ENCODE peak calls at places on chromosomes 4 and X, in five cellular contexts. One of them, this sample, is unnamed. For H3K4me1, the result is how much of the 10 kb centered on the place peaks cover.

GRCh38 chr4:41865981-41866798 is 69.0 kb upstream of the TMEM33 start:
- DNase-seq in effector memory CD4-positive, alpha-beta T cell: no peak
- DNase-seq in right cardiac atrium: no peak
- DNase-seq in Caco-2: no peak
- DNase-seq in Peyer's patch: no peak
- DNase-seq in this sample: no peak

GRCh38 chr4:114922582-114922912 is 190.9 kb downstream of the NDST4 start:
- DNase-seq in Caco-2: no peak
- DNase-seq in right cardiac atrium: no peak
- DNase-seq in Peyer's patch: no peak
- DNase-seq in effector memory CD4-positive, alpha-beta T cell: no peak
- DNase-seq in this sample: no peak

GRCh38 chr4:32142075-32142474 is 1421.9 kb downstream of the PCDH7 start:
- DNase-seq in Caco-2: no peak
- DNase-seq in right cardiac atrium: no peak
- DNase-seq in effector memory CD4-positive, alpha-beta T cell: no peak
- DNase-seq in Peyer's patch: no peak
- DNase-seq in this sample: no peak

GRCh38 chr4:15754323-15754722 is 23.8 kb upstream of the CD38 start:
- DNase-seq in right cardiac atrium: no peak
- DNase-seq in Peyer's patch: peak
- DNase-seq in effector memory CD4-positive, alpha-beta T cell: peak
- DNase-seq in Caco-2: no peak
- DNase-seq in this sample: no peak

GRCh38 chr4:138448169-138448568 is 206.0 kb upstream of the SLC7A11 start:
- DNase-seq in effector memory CD4-positive, alpha-beta T cell: no peak
- DNase-seq in right cardiac atrium: no peak
- DNase-seq in Caco-2: no peak
- DNase-seq in Peyer's patch: no peak
- DNase-seq in this sample: no peak

GRCh38 chr4:30720021-30720655 is at the start of gene PCDH7:
- DNase-seq in right cardiac atrium: peak
- DNase-seq in effector memory CD4-positive, alpha-beta T cell: no peak
- DNase-seq in Peyer's patch: no peak
- DNase-seq in Caco-2: peak
- DNase-seq in this sample: peak

GRCh38 chrX:45852884-45853283 is 652.2 kb upstream of the DIPK2B start:
- DNase-seq in effector memory CD4-positive, alpha-beta T cell: no peak
- DNase-seq in right cardiac atrium: no peak
- DNase-seq in Caco-2: no peak
- DNase-seq in Peyer's patch: no peak
- DNase-seq in this sample: no peak

GRCh38 chrX:104172121-104172520 is 5.9 kb downstream of the FAM199X start:
- DNase-seq in right cardiac atrium: no peak
- DNase-seq in Peyer's patch: no peak
- DNase-seq in Caco-2: no peak
- DNase-seq in effector memory CD4-positive, alpha-beta T cell: no peak
- DNase-seq in this sample: no peak

GRCh38 chrX:43349363-43349762 is 306.7 kb upstream of the MAOA start:
- DNase-seq in effector memory CD4-positive, alpha-beta T cell: no peak
- DNase-seq in Peyer's patch: no peak
- DNase-seq in Caco-2: peak
- DNase-seq in right cardiac atrium: no peak
- DNase-seq in this sample: peak

GRCh38 chrX:132435222-132435621 is 53.6 kb downstream of the MBNL3 start:
- DNase-seq in Caco-2: no peak
- DNase-seq in right cardiac atrium: no peak
- DNase-seq in Peyer's patch: no peak
- DNase-seq in effector memory CD4-positive, alpha-beta T cell: no peak
- DNase-seq in this sample: no peak

GRCh38 chrX:41177297-41177696 is 92.1 kb downstream of the USP9X start:
- DNase-seq in effector memory CD4-positive, alpha-beta T cell: no peak
- DNase-seq in Caco-2: no peak
- DNase-seq in right cardiac atrium: no peak
- DNase-seq in Peyer's patch: no peak
- DNase-seq in this sample: no peak

GRCh38 chr4:84258905-84259830 is 239.9 kb downstream of the NKX6-1 start:
- DNase-seq in Peyer's patch: no peak
- DNase-seq in Caco-2: peak
- DNase-seq in right cardiac atrium: no peak
- DNase-seq in effector memory CD4-positive, alpha-beta T cell: no peak
- DNase-seq in this sample: no peak

GRCh38 chrX:39504227-39504626 is 593.5 kb downstream of the BCOR start:
- DNase-seq in effector memory CD4-positive, alpha-beta T cell: no peak
- DNase-seq in right cardiac atrium: no peak
- DNase-seq in Peyer's patch: no peak
- DNase-seq in Caco-2: no peak
- DNase-seq in this sample: no peak

GRCh38 chr4:2790583-2791517 is 2.0 kb upstream of the SH3BP2 start:
- DNase-seq in effector memory CD4-positive, alpha-beta T cell: no peak
- DNase-seq in Caco-2: no peak
- DNase-seq in right cardiac atrium: peak
- DNase-seq in Peyer's patch: peak
- DNase-seq in this sample: no peak

GRCh38 chr4:2789801-2790582 is 2.9 kb upstream of the SH3BP2 start:
- DNase-seq in Peyer's patch: no peak
- DNase-seq in effector memory CD4-positive, alpha-beta T cell: no peak
- DNase-seq in Caco-2: no peak
- DNase-seq in right cardiac atrium: no peak
- DNase-seq in this sample: no peak

GRCh38 chr4:2792396-2792710 is 532 bp upstream of the SH3BP2 start:
- DNase-seq in effector memory CD4-positive, alpha-beta T cell: no peak
- DNase-seq in right cardiac atrium: no peak
- DNase-seq in Caco-2: no peak
- DNase-seq in Peyer's patch: no peak
- DNase-seq in this sample: no peak

GRCh38 chr4:2792711-2793577 is at the start of gene SH3BP2:
- DNase-seq in Caco-2: peak
- DNase-seq in effector memory CD4-positive, alpha-beta T cell: peak
- DNase-seq in Peyer's patch: peak
- DNase-seq in right cardiac atrium: peak
- DNase-seq in this sample: no peak

DNA sequence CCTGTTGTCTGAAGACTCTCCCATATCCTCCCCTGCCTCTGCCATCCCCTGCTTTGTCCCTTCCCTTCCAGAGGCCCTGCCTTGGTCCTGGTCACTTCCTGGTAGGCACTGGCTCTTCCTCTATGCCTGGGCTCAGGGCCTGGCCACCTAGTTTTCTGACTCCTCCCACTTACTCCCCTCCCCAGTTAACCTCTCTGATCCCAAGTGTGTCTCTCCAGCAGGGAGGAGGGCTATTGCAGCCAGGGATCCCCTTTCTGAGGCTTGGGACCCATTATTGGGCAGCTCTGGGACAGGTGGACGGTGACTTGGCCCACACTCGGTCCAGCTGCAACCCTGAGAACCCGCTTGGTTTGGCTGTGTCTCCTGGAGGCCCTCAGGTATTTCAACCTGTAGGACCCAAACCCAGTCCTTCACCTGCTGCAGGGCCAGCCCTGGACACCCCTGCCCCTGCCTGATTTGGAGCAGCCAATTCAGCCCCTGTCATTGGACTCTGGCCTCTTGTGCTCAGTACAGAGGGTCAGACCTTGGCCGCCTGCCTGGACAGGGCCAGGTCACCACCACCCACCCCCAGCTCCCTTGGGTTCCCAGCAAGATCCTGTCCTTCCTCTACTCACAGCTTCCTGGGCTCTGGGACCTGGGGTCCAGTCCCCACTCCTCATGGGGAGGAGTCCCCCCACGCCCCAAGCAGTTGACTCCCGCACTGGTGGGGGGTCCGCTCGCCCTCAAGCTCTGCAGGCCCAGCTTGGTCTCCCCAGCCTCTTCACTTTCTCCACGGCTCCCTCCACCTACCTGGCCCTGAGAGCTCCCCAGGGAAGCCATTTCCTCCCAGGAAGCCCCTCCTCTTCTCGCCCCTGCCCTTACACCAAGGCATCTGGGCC is 1.1 kb upstream of the SH3BP2 start:
- DNase-seq in right cardiac atrium: peak
- DNase-seq in effector memory CD4-positive, alpha-beta T cell: no peak
- DNase-seq in Peyer's patch: peak
- DNase-seq in Caco-2: no peak
- DNase-seq in this sample: no peak
- H3K4me1 ChIP-seq in right cardiac atrium: under half
- H3K4me1 ChIP-seq in effector memory CD4-positive, alpha-beta T cell: under half
- H3K4me1 ChIP-seq in Peyer's patch: half or more
- H3K4me1 ChIP-seq in Caco-2: under half
- H3K4me1 ChIP-seq in this sample: under half

GRCh38 chrX:3066555-3066954 is 25.3 kb downstream of the ARSF start:
- DNase-seq in right cardiac atrium: no peak
- DNase-seq in Caco-2: no peak
- DNase-seq in effector memory CD4-positive, alpha-beta T cell: no peak
- DNase-seq in Peyer's patch: no peak
- DNase-seq in this sample: peak
- H3K4me3 ChIP-seq in right cardiac atrium: no peak
- H3K4me3 ChIP-seq in Caco-2: no peak
- H3K4me3 ChIP-seq in effector memory CD4-positive, alpha-beta T cell: no peak
- H3K4me3 ChIP-seq in Peyer's patch: no peak
- H3K4me3 ChIP-seq in this sample: no peak

DNA sequence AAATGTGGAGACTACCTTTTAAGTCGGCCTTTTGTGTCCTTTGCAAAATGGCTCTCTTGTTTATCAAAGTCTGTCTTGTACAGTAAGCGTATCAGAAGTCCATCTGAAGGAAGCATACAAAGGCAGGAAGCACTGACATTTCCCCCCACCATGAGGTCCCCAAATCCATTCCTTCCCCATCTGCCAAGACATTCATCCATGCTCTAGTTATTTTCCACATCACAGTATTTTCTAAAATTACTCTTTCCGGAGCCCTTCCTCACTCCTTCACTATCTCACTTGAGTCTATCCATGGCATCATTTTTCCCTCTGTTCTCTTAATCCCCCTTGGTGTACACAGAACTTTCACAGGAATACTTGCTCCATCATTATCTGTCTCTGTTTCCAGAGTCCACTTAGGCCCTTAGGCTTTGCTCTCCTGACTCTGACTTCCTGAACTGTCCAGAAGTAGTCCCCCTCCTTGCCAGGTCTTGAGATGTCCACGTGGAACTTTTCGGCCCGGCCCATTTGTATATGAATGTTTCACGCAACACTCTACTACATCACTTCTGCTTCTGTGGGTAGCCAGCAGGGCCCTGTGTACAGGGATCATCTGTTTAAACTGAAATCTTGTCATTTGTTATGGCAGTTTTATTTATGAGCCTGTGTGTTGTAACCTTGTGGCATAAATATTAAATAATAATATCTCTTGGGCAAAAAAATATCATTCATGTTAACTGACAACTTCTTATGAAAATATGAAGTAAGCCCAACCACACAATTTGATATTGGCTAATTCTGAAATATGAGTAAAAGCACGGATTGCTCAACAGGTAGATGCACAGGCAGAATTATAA is 2.0 kb downstream of the SEL1L3 start:
- DNase-seq in effector memory CD4-positive, alpha-beta T cell: no peak
- DNase-seq in Caco-2: no peak
- DNase-seq in Peyer's patch: peak
- DNase-seq in right cardiac atrium: no peak
- DNase-seq in this sample: no peak
- H3K4me1 ChIP-seq in effector memory CD4-positive, alpha-beta T cell: under half
- H3K4me1 ChIP-seq in Caco-2: under half
- H3K4me1 ChIP-seq in Peyer's patch: half or more
- H3K4me1 ChIP-seq in right cardiac atrium: under half
- H3K4me1 ChIP-seq in this sample: under half

DNA sequence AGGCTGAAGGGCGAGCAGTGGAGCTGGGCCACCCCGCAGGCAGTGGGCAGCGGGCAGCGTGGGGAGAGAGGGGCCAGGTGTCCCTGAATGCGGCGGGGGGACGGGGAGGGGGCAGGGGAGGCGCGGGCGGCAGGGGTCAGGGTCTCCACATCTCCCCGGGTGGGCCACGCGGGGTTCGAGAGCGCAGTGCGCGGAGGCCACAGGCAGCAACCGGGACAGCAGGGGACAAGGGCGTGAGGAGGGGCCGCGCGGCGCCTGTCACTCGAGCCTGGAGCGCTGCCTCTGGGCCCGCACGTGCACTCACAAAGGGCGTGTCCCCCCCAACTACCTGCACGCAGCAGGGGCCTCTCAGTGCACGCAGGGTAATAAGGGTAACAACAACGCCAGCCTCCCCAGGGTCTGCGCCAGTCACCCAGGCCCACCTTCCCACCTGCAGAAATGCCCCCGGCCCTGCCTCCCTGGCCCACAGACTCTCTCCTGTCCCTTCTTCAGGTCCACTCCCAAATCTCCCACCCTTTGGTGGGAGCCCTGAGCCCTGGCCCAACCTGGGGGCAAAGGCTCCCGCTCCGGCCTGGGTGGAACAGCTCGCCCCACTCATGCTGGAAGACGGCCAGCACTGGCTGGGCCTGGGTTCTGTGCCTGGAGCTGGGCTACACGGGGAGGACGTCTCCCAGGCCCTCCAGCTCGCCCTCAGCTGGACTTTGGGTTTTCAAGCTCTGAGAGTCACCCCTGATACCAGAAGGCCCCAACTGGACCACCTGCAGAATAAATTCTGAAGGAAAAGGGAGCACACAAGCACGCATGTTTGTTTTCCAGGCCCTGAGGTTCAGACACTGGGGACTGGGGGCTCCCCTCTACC is 53.2 kb downstream of the ZFYVE28 start:
- DNase-seq in Peyer's patch: no peak
- DNase-seq in right cardiac atrium: no peak
- DNase-seq in Caco-2: no peak
- DNase-seq in effector memory CD4-positive, alpha-beta T cell: no peak
- DNase-seq in this sample: no peak
- H3K4me3 ChIP-seq in Peyer's patch: peak
- H3K4me3 ChIP-seq in right cardiac atrium: peak
- H3K4me3 ChIP-seq in Caco-2: no peak
- H3K4me3 ChIP-seq in effector memory CD4-positive, alpha-beta T cell: peak
- H3K4me3 ChIP-seq in this sample: peak

GRCh38 chr4:3387943-3388348 is 53.8 kb upstream of the HGFAC start:
- DNase-seq in right cardiac atrium: peak
- DNase-seq in Caco-2: no peak
- DNase-seq in Peyer's patch: peak
- DNase-seq in effector memory CD4-positive, alpha-beta T cell: no peak
- DNase-seq in this sample: peak
- H3K4me1 ChIP-seq in right cardiac atrium: under half
- H3K4me1 ChIP-seq in Caco-2: under half
- H3K4me1 ChIP-seq in Peyer's patch: under half
- H3K4me1 ChIP-seq in effector memory CD4-positive, alpha-beta T cell: under half
- H3K4me1 ChIP-seq in this sample: under half

This sample was measured in prostate gland.